ENCODE peak calls at places on chromosomes 7 and 10, in seven cellular contexts. G is mucosa of descending colon, Q is heart right ventricle, N is heart left ventricle, E is psoas muscle, R is cardiac muscle cell, P is upper lobe of right lung. A is an unnamed sample.

GRCh38 chr10:88245974-88246511 is 337.1 kb downstream of the RNLS start:
- DNase-seq in G (no peak), Q (no peak), N (no peak), E (no peak), R (peak; percentile 50), P (no peak), A (peak; percentile 30)

GRCh38 chr10:137031-137430 is 1.8 kb downstream of the ZMYND11 start:
- DNase-seq in G (no peak), Q (no peak), N (no peak), E (no peak), R (peak; percentile 20), P (no peak), A (peak; percentile 50)

GRCh38 chr10:17961551-17962422 is 10.1 kb downstream of the SLC39A12 start:
- DNase-seq in G (no peak), Q (no peak), N (no peak), E (no peak), R (peak; percentile 8), P (no peak), A (no peak)

GRCh38 chr7:78194609-78195008 is 396.0 kb downstream of the PHTF2 start:
- DNase-seq in G (no peak), Q (no peak), N (no peak), E (no peak), R (peak; percentile 36), P (no peak), A (no peak)

GRCh38 chr10:78579995-78580394 is 488.8 kb upstream of the ZMIZ1 start:
- DNase-seq in G (peak; percentile 55), Q (peak; percentile 78), N (peak; percentile 79), E (peak; percentile 43), R (peak; percentile 87), P (no peak), A (peak; percentile 77)

GRCh38 chr7:148332787-148333186 is 257.8 kb upstream of the C7orf33 start:
- DNase-seq in G (no peak), Q (no peak), N (no peak), E (no peak), R (no peak), P (no peak), A (no peak)

GRCh38 chr10:118374404-118374803 is 32.3 kb upstream of the FAM204A start:
- DNase-seq in G (no peak), Q (no peak), N (no peak), E (no peak), R (no peak), P (no peak), A (no peak)

GRCh38 chr10:61902448-61903183 is 1.1 kb downstream of the ARID5B start:
- DNase-seq in G (peak; percentile 35), Q (no peak), N (peak; percentile 57), E (no peak), R (peak; percentile 75), P (no peak), A (peak; percentile 50)

GRCh38 chr10:22427890-22428571 is 82.7 kb downstream of the SPAG6 start:
- DNase-seq in G (no peak), Q (no peak), N (no peak), E (no peak), R (peak; percentile 76), P (no peak), A (peak; percentile 49)

GRCh38 chr10:4061441-4061951 is 276.5 kb upstream of the KLF6 start:
- DNase-seq in G (peak; percentile 78), Q (peak; percentile 35), N (no peak), E (peak; percentile 59), R (peak; percentile 59), P (no peak), A (no peak)

GRCh38 chr10:112546474-112546873 is 99.5 kb downstream of the VTI1A start:
- DNase-seq in G (no peak), Q (no peak), N (no peak), E (no peak), R (no peak), P (no peak), A (no peak)

GRCh38 chr7:100641463-100641859 is at the start of gene TFR2:
- DNase-seq in G (no peak), Q (no peak), N (no peak), E (no peak), R (no peak), P (no peak), A (no peak)

GRCh38 chr7:100640438-100641410 is 628 bp downstream of the TFR2 start:
- DNase-seq in G (no peak), Q (no peak), N (no peak), E (no peak), R (no peak), P (no peak), A (no peak)

GRCh38 chr7:100639995-100640394 is 1.4 kb downstream of the TFR2 start:
- DNase-seq in G (no peak), Q (no peak), N (no peak), E (no peak), R (no peak), P (no peak), A (no peak)

GRCh38 chr7:100642534-100642907 is 1.2 kb upstream of the TFR2 start:
- DNase-seq in G (peak; percentile 65), Q (no peak), N (no peak), E (no peak), R (no peak), P (no peak), A (no peak)

GRCh38 chr7:100641860-100642533 is 645 bp upstream of the TFR2 start:
- DNase-seq in G (no peak), Q (no peak), N (no peak), E (no peak), R (no peak), P (no peak), A (no peak)
- H3K4me3 ChIP-seq in G (no peak overlapping the region), Q (no peak overlapping the region), N (no peak overlapping the region), E (no peak overlapping the region), R (no peak overlapping the region), P (no peak overlapping the region), A (no peak overlapping the region)

DNA sequence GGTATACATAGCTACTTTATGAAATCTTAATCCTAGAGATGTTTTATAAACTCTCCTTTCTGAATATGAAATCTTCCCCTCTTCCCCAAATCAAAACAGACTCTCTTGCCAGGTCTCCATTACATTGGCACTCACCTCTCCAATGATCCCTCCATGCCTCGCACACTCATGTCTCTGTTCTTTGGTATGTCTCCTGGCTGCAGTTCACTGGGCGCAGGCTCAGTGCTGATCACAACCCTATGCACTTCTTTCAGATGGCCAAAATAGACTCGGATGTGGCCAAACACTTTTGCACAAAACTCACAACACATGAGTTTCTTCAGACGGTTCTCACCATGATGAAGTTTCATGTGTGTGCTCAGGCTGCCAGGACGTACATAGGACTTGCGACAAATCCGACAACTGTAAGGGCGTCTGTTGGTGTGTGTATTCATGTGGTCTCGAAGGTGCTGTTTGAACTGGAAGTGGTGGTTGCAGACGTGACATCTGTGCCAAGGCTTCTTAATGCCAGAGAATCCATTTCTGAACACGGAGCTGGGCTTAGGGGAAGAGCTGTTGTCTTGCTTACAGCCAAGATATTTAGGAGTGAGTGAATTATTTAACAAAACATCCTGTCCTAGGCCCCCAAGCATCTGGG is 183.2 kb downstream of the ZNF438 start:
- DNase-seq in G (no peak), Q (no peak), N (no peak), E (no peak), R (no peak), P (no peak), A (no peak)
- H3K4me3 ChIP-seq in G (no peak overlapping the region), Q (no peak overlapping the region), N (no peak overlapping the region), E (no peak overlapping the region), R (no peak overlapping the region), P (no peak overlapping the region), A (no peak overlapping the region)

DNA sequence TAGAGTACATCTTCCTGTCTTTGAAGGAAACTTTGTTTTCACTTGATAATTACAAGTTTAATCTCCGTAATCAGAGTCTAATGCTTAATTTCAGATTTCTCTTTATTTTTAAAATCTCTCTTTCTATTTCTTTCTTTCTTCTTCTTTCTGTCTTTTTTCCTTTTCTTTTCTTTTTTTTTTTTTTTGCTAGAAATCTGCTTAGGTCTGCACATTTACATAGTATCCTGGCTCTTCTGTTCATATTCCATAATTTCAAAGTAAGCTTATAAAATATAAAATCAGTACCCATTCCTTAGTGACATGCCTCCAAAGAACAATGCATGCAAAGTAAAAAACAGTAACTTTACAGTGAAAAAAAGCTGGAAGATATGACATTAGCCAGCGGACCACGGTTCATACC is 601.7 kb upstream of the VSTM2A start:
- DNase-seq in G (no peak), Q (no peak), N (no peak), E (no peak), R (no peak), P (no peak), A (no peak)
- H3K4me3 ChIP-seq in G (no peak overlapping the region), Q (no peak overlapping the region), N (no peak overlapping the region), E (no peak overlapping the region), R (no peak overlapping the region), P (no peak overlapping the region), A (no peak overlapping the region)

GRCh38 chr10:108388716-108389115 is 1224.2 kb upstream of the SORCS1 start:
- DNase-seq in G (no peak), Q (no peak), N (no peak), E (no peak), R (no peak), P (no peak), A (no peak)

GRCh38 chr10:108384378-108384777 is 1219.9 kb upstream of the SORCS1 start:
- DNase-seq in G (no peak), Q (no peak), N (no peak), E (no peak), R (no peak), P (no peak), A (no peak)

GRCh38 chr10:108385963-108386362 is 1221.5 kb upstream of the SORCS1 start:
- DNase-seq in G (no peak), Q (no peak), N (no peak), E (no peak), R (no peak), P (no peak), A (no peak)
- H3K4me3 ChIP-seq in G (no peak overlapping the region), Q (no peak overlapping the region), N (no peak overlapping the region), E (no peak overlapping the region), R (no peak overlapping the region), P (no peak overlapping the region), A (no peak overlapping the region)

DNA sequence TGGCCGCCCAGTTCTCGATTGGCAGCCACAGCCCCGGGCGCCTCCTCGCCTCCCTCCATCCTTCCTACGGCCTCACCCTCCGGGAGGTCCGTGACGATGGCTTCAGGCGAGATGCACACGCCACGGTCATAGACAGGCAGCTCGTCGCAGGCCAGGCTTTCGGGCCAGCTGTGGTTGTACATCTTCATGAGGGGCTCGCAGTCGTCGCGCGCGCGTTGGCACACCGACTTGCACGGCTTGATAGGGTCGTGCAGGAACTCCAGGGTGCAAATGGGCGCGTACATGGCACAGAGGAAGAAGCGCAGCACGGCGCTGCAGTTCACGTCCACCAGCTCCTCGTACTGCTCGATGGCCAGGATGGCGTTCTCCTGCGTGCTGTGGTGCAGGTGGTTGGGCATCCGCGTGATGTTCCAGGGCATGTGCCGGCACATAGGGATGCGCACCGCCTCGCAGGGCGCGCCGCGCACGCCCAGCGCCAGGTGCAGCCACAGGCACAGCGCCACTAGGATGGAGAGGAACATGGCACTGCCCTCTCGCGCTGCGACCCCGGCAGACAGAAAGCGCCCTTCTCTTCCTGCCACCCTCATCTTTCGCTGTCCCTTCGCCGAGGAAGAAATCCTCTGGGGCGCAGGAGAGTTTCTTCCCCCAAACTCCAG is 472 bp downstream of the SFRP4 start:
- DNase-seq in G (peak; percentile 27), Q (peak; percentile 26), N (peak; percentile 20), E (peak; percentile 29), R (peak; percentile 9), P (peak; percentile 66), A (peak; percentile 5)
- H3K4me3 ChIP-seq in G (no peak overlapping the region), Q (peak overlapping the region; percentile 31), N (peak overlapping the region; percentile 60), E (peak overlapping the region; percentile 64), R (peak overlapping the region; percentile 49), P (peak overlapping the region; percentile 50), A (peak overlapping the region; percentile 53)